ENCODE peak calls at places on chromosomes 2 and 18, in seven cellular contexts. C is NCI-H1105; F is neural crest cell; R is PC-3; K is MM.1S; I is CD4-positive, alpha-beta T cell; V is GM04503. G is an unnamed sample.

GRCh38 chr2:38810488-38810887 is 32.5 kb downstream of the GEMIN6 start:
- DNase-seq in C (no peak), F (no peak), R (no peak), K (no peak), I (no peak), V (no peak), G (no peak)

GRCh38 chr18:36535202-36535935 is 237.9 kb downstream of the FHOD3 start:
- DNase-seq in C (no peak), F (no peak), R (no peak), K (no peak), I (no peak), V (no peak), G (no peak)

GRCh38 chr2:236526459-236527197 is 43.0 kb upstream of the ACKR3 start:
- DNase-seq in C (no peak), F (no peak), R (no peak), K (no peak), I (no peak), V (no peak), G (no peak)

GRCh38 chr18:41645600-41646360 is 309.3 kb upstream of the PIK3C3 start:
- DNase-seq in C (peak), F (no peak), R (peak), K (no peak), I (no peak), V (no peak), G (no peak)

GRCh38 chr2:200369886-200370285 is 63.4 kb downstream of the SPATS2L start:
- DNase-seq in C (no peak), F (no peak), R (no peak), K (no peak), I (no peak), V (no peak), G (no peak)

GRCh38 chr18:2994603-2995432 is 18.1 kb downstream of the LPIN2 start:
- DNase-seq in C (no peak), F (no peak), R (no peak), K (peak), I (peak), V (no peak), G (no peak)

GRCh38 chr18:48843596-48843995 is 107.2 kb downstream of the SMAD7 start:
- DNase-seq in C (no peak), F (no peak), R (no peak), K (no peak), I (no peak), V (no peak), G (no peak)

GRCh38 chr2:199955007-199955338 is 318 bp downstream of the TYW5 start:
- DNase-seq in C (no peak), F (no peak), R (peak), K (no peak), I (no peak), V (no peak), G (no peak)

GRCh38 chr2:98469862-98470544 is 25.3 kb downstream of the INPP4A start:
- DNase-seq in C (no peak), F (no peak), R (no peak), K (no peak), I (no peak), V (no peak), G (no peak)

GRCh38 chr2:80304522-80304878 is at the start of gene LRRTM1:
- DNase-seq in C (no peak), F (peak), R (no peak), K (no peak), I (no peak), V (no peak), G (peak)

GRCh38 chr2:189673661-189674373 is 653 bp upstream of the ANKAR start:
- DNase-seq in C (no peak), F (no peak), R (peak), K (peak), I (no peak), V (peak), G (no peak)

GRCh38 chr2:239724194-239724849 is 300.8 kb downstream of the NDUFA10 start:
- DNase-seq in C (no peak), F (no peak), R (no peak), K (no peak), I (no peak), V (no peak), G (no peak)

GRCh38 chr2:198371902-198372611 is 567.7 kb downstream of the PLCL1 start:
- DNase-seq in C (no peak), F (no peak), R (peak), K (peak), I (no peak), V (peak), G (no peak)

GRCh38 chr2:204571911-204572310 is 26.6 kb downstream of the PARD3B start:
- DNase-seq in C (no peak), F (no peak), R (no peak), K (no peak), I (no peak), V (no peak), G (no peak)

GRCh38 chr2:32910883-32911598 is 35.7 kb upstream of the LTBP1 start:
- DNase-seq in C (no peak), F (no peak), R (no peak), K (peak), I (no peak), V (no peak), G (no peak)

GRCh38 chr2:211068108-211068780 is 511.8 kb downstream of the CPS1 start:
- DNase-seq in C (no peak), F (no peak), R (peak), K (no peak), I (no peak), V (no peak), G (no peak)

GRCh38 chr2:190319557-190320498 is at the start of gene HIBCH:
- DNase-seq in C (peak), F (peak), R (peak), K (peak), I (peak), V (peak), G (peak)

GRCh38 chr2:174106736-174107135 is 141.6 kb upstream of the SP3 start:
- DNase-seq in C (no peak), F (no peak), R (no peak), K (no peak), I (no peak), V (no peak), G (no peak)

GRCh38 chr18:74506405-74507119 is 10.4 kb downstream of the CNDP2 start:
- DNase-seq in C (no peak), F (no peak), R (no peak), K (no peak), I (no peak), V (no peak), G (no peak)